ENCODE peak calls at places on chromosomes 1 and 21, in nine cellular contexts. One of them, this sample, is unnamed.
A peak's percentile ranks its signal among the peaks of the same experiment; 100 is the strongest.

GRCh38 chr1:75174031-75174760 is 40.0 kb downstream of the LHX8 start:
- DNase-seq in activated naive CD4-positive, alpha-beta T cell: no peak
- DNase-seq in HEK293T: no peak
- DNase-seq in AG08396: no peak
- DNase-seq in stimulated activated CD4-positive, alpha-beta T cell treated with anti-CD3 and anti-CD28 coated beads, Interleukin-4, amount 100 ng/mL, for 4 hours: no peak
- DNase-seq in esophagus squamous epithelium: no peak
- DNase-seq in HFF-Myc: no peak
- DNase-seq in HTR-8/SVneo: no peak
- DNase-seq in HT-29: no peak
- DNase-seq in this sample: no peak

GRCh38 chr1:66012076-66012769 is 219.5 kb downstream of the PDE4B start:
- DNase-seq in AG08396: no peak
- DNase-seq in stimulated activated CD4-positive, alpha-beta T cell treated with anti-CD3 and anti-CD28 coated beads, Interleukin-4, amount 100 ng/mL, for 4 hours: no peak
- DNase-seq in HFF-Myc: no peak
- DNase-seq in HT-29: no peak
- DNase-seq in activated naive CD4-positive, alpha-beta T cell: no peak
- DNase-seq in esophagus squamous epithelium: no peak
- DNase-seq in HTR-8/SVneo: no peak
- DNase-seq in HEK293T: no peak
- DNase-seq in this sample: peak; percentile 24

GRCh38 chr1:109807822-109808680 is 44.3 kb upstream of the EPS8L3 start:
- DNase-seq in HT-29: no peak
- DNase-seq in AG08396: no peak
- DNase-seq in esophagus squamous epithelium: no peak
- DNase-seq in HTR-8/SVneo: no peak
- DNase-seq in HFF-Myc: no peak
- DNase-seq in HEK293T: no peak
- DNase-seq in stimulated activated CD4-positive, alpha-beta T cell treated with anti-CD3 and anti-CD28 coated beads, Interleukin-4, amount 100 ng/mL, for 4 hours: no peak
- DNase-seq in activated naive CD4-positive, alpha-beta T cell: no peak
- DNase-seq in this sample: peak; percentile 57

GRCh38 chr1:30258876-30259275 is 464.5 kb downstream of the MATN1 start:
- DNase-seq in HFF-Myc: no peak
- DNase-seq in HTR-8/SVneo: no peak
- DNase-seq in esophagus squamous epithelium: no peak
- DNase-seq in HT-29: no peak
- DNase-seq in HEK293T: no peak
- DNase-seq in stimulated activated CD4-positive, alpha-beta T cell treated with anti-CD3 and anti-CD28 coated beads, Interleukin-4, amount 100 ng/mL, for 4 hours: no peak
- DNase-seq in AG08396: no peak
- DNase-seq in activated naive CD4-positive, alpha-beta T cell: no peak
- DNase-seq in this sample: no peak

GRCh38 chr1:186055846-186056245 is 319.2 kb downstream of the TPR start:
- DNase-seq in esophagus squamous epithelium: no peak
- DNase-seq in HTR-8/SVneo: no peak
- DNase-seq in HEK293T: no peak
- DNase-seq in activated naive CD4-positive, alpha-beta T cell: no peak
- DNase-seq in HT-29: no peak
- DNase-seq in AG08396: no peak
- DNase-seq in HFF-Myc: no peak
- DNase-seq in stimulated activated CD4-positive, alpha-beta T cell treated with anti-CD3 and anti-CD28 coated beads, Interleukin-4, amount 100 ng/mL, for 4 hours: no peak
- DNase-seq in this sample: no peak

GRCh38 chr1:22418852-22419480 is 32.7 kb upstream of the ZBTB40 start:
- DNase-seq in activated naive CD4-positive, alpha-beta T cell: no peak
- DNase-seq in stimulated activated CD4-positive, alpha-beta T cell treated with anti-CD3 and anti-CD28 coated beads, Interleukin-4, amount 100 ng/mL, for 4 hours: no peak
- DNase-seq in AG08396: peak; percentile 43
- DNase-seq in HTR-8/SVneo: no peak
- DNase-seq in esophagus squamous epithelium: no peak
- DNase-seq in HEK293T: no peak
- DNase-seq in HFF-Myc: no peak
- DNase-seq in HT-29: no peak
- DNase-seq in this sample: peak; percentile 77

GRCh38 chr1:81452693-81453344 is 347.9 kb upstream of the ADGRL2 start:
- DNase-seq in HTR-8/SVneo: no peak
- DNase-seq in stimulated activated CD4-positive, alpha-beta T cell treated with anti-CD3 and anti-CD28 coated beads, Interleukin-4, amount 100 ng/mL, for 4 hours: no peak
- DNase-seq in HFF-Myc: no peak
- DNase-seq in activated naive CD4-positive, alpha-beta T cell: no peak
- DNase-seq in HEK293T: no peak
- DNase-seq in AG08396: no peak
- DNase-seq in HT-29: no peak
- DNase-seq in esophagus squamous epithelium: no peak
- DNase-seq in this sample: no peak

GRCh38 chr1:8015036-8015808 is 10.9 kb downstream of the ERRFI1 start:
- DNase-seq in HEK293T: peak; percentile 50
- DNase-seq in activated naive CD4-positive, alpha-beta T cell: no peak
- DNase-seq in HT-29: peak; percentile 91
- DNase-seq in stimulated activated CD4-positive, alpha-beta T cell treated with anti-CD3 and anti-CD28 coated beads, Interleukin-4, amount 100 ng/mL, for 4 hours: no peak
- DNase-seq in esophagus squamous epithelium: no peak
- DNase-seq in HFF-Myc: peak; percentile 67
- DNase-seq in AG08396: peak; percentile 66
- DNase-seq in HTR-8/SVneo: peak; percentile 49
- DNase-seq in this sample: peak; percentile 87

GRCh38 chr1:83978056-83978455 is 20.9 kb downstream of the TTLL7 start:
- DNase-seq in esophagus squamous epithelium: no peak
- DNase-seq in HFF-Myc: no peak
- DNase-seq in AG08396: no peak
- DNase-seq in HT-29: no peak
- DNase-seq in stimulated activated CD4-positive, alpha-beta T cell treated with anti-CD3 and anti-CD28 coated beads, Interleukin-4, amount 100 ng/mL, for 4 hours: no peak
- DNase-seq in activated naive CD4-positive, alpha-beta T cell: no peak
- DNase-seq in HTR-8/SVneo: no peak
- DNase-seq in HEK293T: no peak
- DNase-seq in this sample: peak; percentile 49

GRCh38 chr1:215567491-215568286 is 585 bp downstream of the KCTD3 start:
- DNase-seq in activated naive CD4-positive, alpha-beta T cell: no peak
- DNase-seq in HFF-Myc: peak; percentile 21
- DNase-seq in HEK293T: peak; percentile 54
- DNase-seq in esophagus squamous epithelium: no peak
- DNase-seq in stimulated activated CD4-positive, alpha-beta T cell treated with anti-CD3 and anti-CD28 coated beads, Interleukin-4, amount 100 ng/mL, for 4 hours: peak; percentile 28
- DNase-seq in AG08396: peak; percentile 52
- DNase-seq in HTR-8/SVneo: peak; percentile 54
- DNase-seq in HT-29: peak; percentile 83
- DNase-seq in this sample: peak; percentile 72

GRCh38 chr21:15379776-15380175 is 315.0 kb upstream of the NRIP1 start:
- DNase-seq in HEK293T: no peak
- DNase-seq in AG08396: no peak
- DNase-seq in esophagus squamous epithelium: no peak
- DNase-seq in HTR-8/SVneo: no peak
- DNase-seq in activated naive CD4-positive, alpha-beta T cell: no peak
- DNase-seq in HT-29: no peak
- DNase-seq in HFF-Myc: no peak
- DNase-seq in stimulated activated CD4-positive, alpha-beta T cell treated with anti-CD3 and anti-CD28 coated beads, Interleukin-4, amount 100 ng/mL, for 4 hours: no peak
- DNase-seq in this sample: no peak

GRCh38 chr1:224192082-224192786 is 9.2 kb downstream of the DEGS1 start:
- DNase-seq in HFF-Myc: no peak
- DNase-seq in HT-29: no peak
- DNase-seq in esophagus squamous epithelium: no peak
- DNase-seq in HTR-8/SVneo: no peak
- DNase-seq in AG08396: no peak
- DNase-seq in HEK293T: no peak
- DNase-seq in stimulated activated CD4-positive, alpha-beta T cell treated with anti-CD3 and anti-CD28 coated beads, Interleukin-4, amount 100 ng/mL, for 4 hours: no peak
- DNase-seq in activated naive CD4-positive, alpha-beta T cell: no peak
- DNase-seq in this sample: no peak

GRCh38 chr1:247173431-247173830 is 1.6 kb upstream of the ZNF124 start:
- DNase-seq in AG08396: no peak
- DNase-seq in activated naive CD4-positive, alpha-beta T cell: no peak
- DNase-seq in HEK293T: no peak
- DNase-seq in HT-29: no peak
- DNase-seq in HFF-Myc: no peak
- DNase-seq in esophagus squamous epithelium: no peak
- DNase-seq in HTR-8/SVneo: no peak
- DNase-seq in stimulated activated CD4-positive, alpha-beta T cell treated with anti-CD3 and anti-CD28 coated beads, Interleukin-4, amount 100 ng/mL, for 4 hours: no peak
- DNase-seq in this sample: no peak

GRCh38 chr1:209375681-209376360 is 207.7 kb upstream of the CAMK1G start:
- DNase-seq in HFF-Myc: no peak
- DNase-seq in stimulated activated CD4-positive, alpha-beta T cell treated with anti-CD3 and anti-CD28 coated beads, Interleukin-4, amount 100 ng/mL, for 4 hours: no peak
- DNase-seq in AG08396: no peak
- DNase-seq in activated naive CD4-positive, alpha-beta T cell: no peak
- DNase-seq in HT-29: peak; percentile 33
- DNase-seq in HTR-8/SVneo: no peak
- DNase-seq in HEK293T: no peak
- DNase-seq in esophagus squamous epithelium: no peak
- DNase-seq in this sample: no peak

GRCh38 chr1:19529570-19530145 is 44.3 kb upstream of the CAPZB start:
- DNase-seq in HFF-Myc: no peak
- DNase-seq in HT-29: no peak
- DNase-seq in esophagus squamous epithelium: no peak
- DNase-seq in HEK293T: no peak
- DNase-seq in HTR-8/SVneo: no peak
- DNase-seq in activated naive CD4-positive, alpha-beta T cell: no peak
- DNase-seq in stimulated activated CD4-positive, alpha-beta T cell treated with anti-CD3 and anti-CD28 coated beads, Interleukin-4, amount 100 ng/mL, for 4 hours: no peak
- DNase-seq in AG08396: no peak
- DNase-seq in this sample: no peak

GRCh38 chr1:186750250-186750649 is 70.0 kb upstream of the PTGS2 start:
- DNase-seq in activated naive CD4-positive, alpha-beta T cell: no peak
- DNase-seq in HTR-8/SVneo: no peak
- DNase-seq in HEK293T: no peak
- DNase-seq in AG08396: no peak
- DNase-seq in esophagus squamous epithelium: no peak
- DNase-seq in stimulated activated CD4-positive, alpha-beta T cell treated with anti-CD3 and anti-CD28 coated beads, Interleukin-4, amount 100 ng/mL, for 4 hours: no peak
- DNase-seq in HFF-Myc: no peak
- DNase-seq in HT-29: no peak
- DNase-seq in this sample: no peak

GRCh38 chr1:921011-921837 is 2.5 kb upstream of the SAMD11 start:
- DNase-seq in activated naive CD4-positive, alpha-beta T cell: peak; percentile 20
- DNase-seq in stimulated activated CD4-positive, alpha-beta T cell treated with anti-CD3 and anti-CD28 coated beads, Interleukin-4, amount 100 ng/mL, for 4 hours: no peak
- DNase-seq in HT-29: peak; percentile 66
- DNase-seq in HEK293T: peak; percentile 79
- DNase-seq in HTR-8/SVneo: peak; percentile 77
- DNase-seq in esophagus squamous epithelium: no peak
- DNase-seq in AG08396: peak; percentile 90
- DNase-seq in HFF-Myc: no peak
- DNase-seq in this sample: peak; percentile 81

GRCh38 chr1:225919906-225920305 is 4.1 kb downstream of the PYCR2 start:
- DNase-seq in HFF-Myc: peak; percentile 81
- DNase-seq in AG08396: peak; percentile 70
- DNase-seq in esophagus squamous epithelium: no peak
- DNase-seq in HTR-8/SVneo: peak; percentile 54
- DNase-seq in HT-29: no peak
- DNase-seq in HEK293T: no peak
- DNase-seq in stimulated activated CD4-positive, alpha-beta T cell treated with anti-CD3 and anti-CD28 coated beads, Interleukin-4, amount 100 ng/mL, for 4 hours: no peak
- DNase-seq in activated naive CD4-positive, alpha-beta T cell: no peak
- DNase-seq in this sample: peak; percentile 33

GRCh38 chr1:28887418-28887834 is 26.9 kb upstream of the EPB41 start:
- DNase-seq in activated naive CD4-positive, alpha-beta T cell: peak; percentile 30
- DNase-seq in HFF-Myc: no peak
- DNase-seq in HEK293T: peak; percentile 58
- DNase-seq in esophagus squamous epithelium: no peak
- DNase-seq in HTR-8/SVneo: no peak
- DNase-seq in HT-29: no peak
- DNase-seq in AG08396: no peak
- DNase-seq in stimulated activated CD4-positive, alpha-beta T cell treated with anti-CD3 and anti-CD28 coated beads, Interleukin-4, amount 100 ng/mL, for 4 hours: peak; percentile 39
- DNase-seq in this sample: no peak

GRCh38 chr1:234114648-234115307 is 210.3 kb downstream of the SLC35F3 start:
- DNase-seq in AG08396: peak; percentile 41
- DNase-seq in HFF-Myc: peak; percentile 33
- DNase-seq in HTR-8/SVneo: peak; percentile 56
- DNase-seq in HEK293T: peak; percentile 61
- DNase-seq in stimulated activated CD4-positive, alpha-beta T cell treated with anti-CD3 and anti-CD28 coated beads, Interleukin-4, amount 100 ng/mL, for 4 hours: no peak
- DNase-seq in HT-29: peak; percentile 52
- DNase-seq in activated naive CD4-positive, alpha-beta T cell: no peak
- DNase-seq in esophagus squamous epithelium: no peak
- DNase-seq in this sample: peak; percentile 65

GRCh38 chr1:68321084-68321685 is 88.9 kb upstream of the WLS start:
- DNase-seq in AG08396: peak; percentile 69
- DNase-seq in HFF-Myc: no peak
- DNase-seq in esophagus squamous epithelium: no peak
- DNase-seq in HEK293T: peak; percentile 80
- DNase-seq in HT-29: peak; percentile 71
- DNase-seq in HTR-8/SVneo: peak; percentile 15
- DNase-seq in activated naive CD4-positive, alpha-beta T cell: no peak
- DNase-seq in stimulated activated CD4-positive, alpha-beta T cell treated with anti-CD3 and anti-CD28 coated beads, Interleukin-4, amount 100 ng/mL, for 4 hours: no peak
- DNase-seq in this sample: no peak

GRCh38 chr1:172835834-172836233 is 176.9 kb downstream of the FASLG start:
- DNase-seq in HT-29: no peak
- DNase-seq in HEK293T: no peak
- DNase-seq in stimulated activated CD4-positive, alpha-beta T cell treated with anti-CD3 and anti-CD28 coated beads, Interleukin-4, amount 100 ng/mL, for 4 hours: no peak
- DNase-seq in esophagus squamous epithelium: no peak
- DNase-seq in activated naive CD4-positive, alpha-beta T cell: no peak
- DNase-seq in HFF-Myc: no peak
- DNase-seq in HTR-8/SVneo: no peak
- DNase-seq in AG08396: no peak
- DNase-seq in this sample: no peak

GRCh38 chr1:19619697-19620384 is 24.3 kb upstream of the NBL1 start:
- DNase-seq in activated naive CD4-positive, alpha-beta T cell: no peak
- DNase-seq in stimulated activated CD4-positive, alpha-beta T cell treated with anti-CD3 and anti-CD28 coated beads, Interleukin-4, amount 100 ng/mL, for 4 hours: no peak
- DNase-seq in HEK293T: no peak
- DNase-seq in esophagus squamous epithelium: no peak
- DNase-seq in AG08396: no peak
- DNase-seq in HFF-Myc: no peak
- DNase-seq in HT-29: no peak
- DNase-seq in HTR-8/SVneo: no peak
- DNase-seq in this sample: no peak

GRCh38 chr1:39898648-39899603 is 2.8 kb downstream of the MYCL start:
- DNase-seq in HTR-8/SVneo: peak; percentile 66
- DNase-seq in HEK293T: peak; percentile 88
- DNase-seq in esophagus squamous epithelium: no peak
- DNase-seq in HT-29: peak; percentile 61
- DNase-seq in stimulated activated CD4-positive, alpha-beta T cell treated with anti-CD3 and anti-CD28 coated beads, Interleukin-4, amount 100 ng/mL, for 4 hours: no peak
- DNase-seq in HFF-Myc: peak; percentile 49
- DNase-seq in activated naive CD4-positive, alpha-beta T cell: no peak
- DNase-seq in AG08396: peak; percentile 82
- DNase-seq in this sample: peak; percentile 94

GRCh38 chr1:209411491-209411929 is 172.0 kb upstream of the CAMK1G start:
- DNase-seq in HT-29: no peak
- DNase-seq in HTR-8/SVneo: no peak
- DNase-seq in HFF-Myc: peak; percentile 35
- DNase-seq in HEK293T: no peak
- DNase-seq in AG08396: peak; percentile 32
- DNase-seq in esophagus squamous epithelium: no peak
- DNase-seq in stimulated activated CD4-positive, alpha-beta T cell treated with anti-CD3 and anti-CD28 coated beads, Interleukin-4, amount 100 ng/mL, for 4 hours: no peak
- DNase-seq in activated naive CD4-positive, alpha-beta T cell: no peak
- DNase-seq in this sample: peak; percentile 71

This sample was measured in myocyte.